ENCODE peak calls at places on chromosomes 12 and 14, in nine cellular contexts. O is bronchial epithelial cell, V is astrocyte, I is coronary artery, R is GM12865, C is foreskin fibroblast, B is OCI-LY7, G is IMR-90, S is WTC11. Y is an unnamed sample.

GRCh38 chr14:95349241-95349640 is 29.5 kb upstream of the CLMN start:
- DNase-seq in C (no peak), B (no peak), S (no peak), V (no peak), R (no peak), I (no peak), G (no peak), O (no peak), Y (no peak)

GRCh38 chr14:96135285-96135684 is 69.4 kb upstream of the BDKRB2 start:
- DNase-seq in R (no peak), S (no peak), O (no peak), C (no peak), V (peak), G (no peak), B (no peak), I (no peak), Y (no peak)

GRCh38 chr12:119994892-119995658 is 6.0 kb downstream of the BICDL1 start:
- DNase-seq in O (no peak), B (peak), V (no peak), S (no peak), I (no peak), C (no peak), G (no peak), R (no peak), Y (no peak)

GRCh38 chr14:52876311-52876710 is 74.5 kb downstream of the FERMT2 start:
- DNase-seq in S (no peak), O (no peak), B (no peak), G (peak), C (peak), R (no peak), I (no peak), V (peak), Y (no peak)

GRCh38 chr12:125135906-125136305 is 70.7 kb downstream of the AACS start:
- DNase-seq in S (no peak), O (no peak), G (no peak), B (no peak), I (no peak), V (no peak), R (no peak), C (no peak), Y (no peak)

GRCh38 chr12:109264095-109264942 is 44.8 kb downstream of the FOXN4 start:
- DNase-seq in R (peak), G (peak), S (peak), B (peak), O (peak), C (peak), V (peak), I (no peak), Y (peak)

GRCh38 chr14:56874375-56874774 is 64.1 kb upstream of the OTX2 start:
- DNase-seq in B (peak), O (peak), C (no peak), V (no peak), I (no peak), S (peak), R (peak), G (no peak), Y (no peak)

GRCh38 chr12:46459881-46460545 is 87.4 kb upstream of the SLC38A2 start:
- DNase-seq in C (no peak), I (no peak), R (peak), O (no peak), B (peak), S (no peak), V (no peak), G (no peak), Y (no peak)

GRCh38 chr14:32565256-32565655 is 236.2 kb downstream of the AKAP6 start:
- DNase-seq in B (no peak), R (no peak), C (no peak), O (no peak), S (no peak), I (no peak), V (no peak), G (no peak), Y (no peak)

DNA sequence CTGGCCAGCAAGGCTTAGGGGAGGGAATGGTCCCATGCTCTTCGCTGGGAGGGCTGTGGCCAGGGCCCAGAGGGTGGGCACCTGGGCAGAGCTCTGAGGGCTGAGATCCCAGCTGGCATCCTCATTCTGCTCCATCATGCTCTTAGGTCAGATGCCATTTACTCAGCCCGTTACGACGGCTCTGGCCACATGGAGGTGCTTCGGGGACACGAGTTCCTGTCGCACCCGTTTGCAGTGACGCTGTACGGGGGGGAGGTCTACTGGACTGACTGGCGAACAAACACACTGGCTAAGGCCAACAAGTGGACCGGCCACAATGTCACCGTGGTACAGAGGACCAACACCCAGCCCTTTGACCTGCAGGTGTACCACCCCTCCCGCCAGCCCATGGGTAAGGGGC is 30.8 kb upstream of the LRP1-AS start:
- DNase-seq in I (no peak), V (no peak), C (no peak), O (no peak), B (peak), S (no peak), R (no peak), G (no peak), Y (no peak)
- TF ChIP-seq CTCF in I (no peak), V (no peak), C (no peak), O (no peak), B (no peak), S (no peak), R (no peak), G (no peak), Y (no peak)

GRCh38 chr12:25960176-25960575 is 1.7 kb downstream of the RASSF8 start:
- DNase-seq in I (no peak), B (no peak), G (peak), S (no peak), R (no peak), O (no peak), V (no peak), C (peak), Y (no peak)
- TF ChIP-seq CTCF in I (no peak), B (no peak), G (peak), S (no peak), R (no peak), O (no peak), V (no peak), C (peak), Y (no peak)

GRCh38 chr14:38184132-38184531 is 23.6 kb upstream of the SSTR1 start:
- DNase-seq in S (no peak), B (no peak), I (no peak), R (no peak), C (no peak), V (no peak), O (no peak), G (no peak), Y (no peak)

GRCh38 chr14:38186217-38186616 is 21.5 kb upstream of the SSTR1 start:
- DNase-seq in G (no peak), I (no peak), O (no peak), S (no peak), C (no peak), V (no peak), R (no peak), B (no peak), Y (no peak)

GRCh38 chr14:38187475-38187874 is 20.2 kb upstream of the SSTR1 start:
- DNase-seq in B (no peak), V (no peak), G (no peak), C (no peak), O (peak), R (no peak), I (no peak), S (no peak), Y (no peak)

GRCh38 chr14:38189930-38190726 is 17.6 kb upstream of the SSTR1 start:
- DNase-seq in G (no peak), B (no peak), R (no peak), I (no peak), V (no peak), C (no peak), S (no peak), O (no peak), Y (no peak)

DNA sequence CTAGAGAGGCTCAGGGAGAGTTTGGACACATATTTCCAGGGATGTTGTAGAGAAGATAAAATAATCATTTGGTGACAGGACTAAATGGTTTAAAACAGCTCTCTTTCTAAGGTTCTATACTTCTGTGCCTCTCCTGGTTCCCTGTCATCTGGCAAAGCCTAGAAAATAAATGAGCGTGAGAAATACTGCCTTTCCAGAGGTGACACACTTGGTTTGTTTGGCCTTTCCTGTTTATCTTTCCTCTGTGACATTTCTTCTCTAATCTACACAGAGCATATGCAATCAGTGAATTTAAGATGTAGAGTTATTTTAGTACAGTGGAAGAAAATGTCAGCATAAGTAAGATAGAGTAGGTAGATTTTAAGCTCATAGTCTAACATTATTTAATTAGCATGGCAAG is 22.0 kb upstream of the SSTR1 start:
- DNase-seq in B (no peak), S (no peak), R (no peak), G (no peak), I (no peak), O (no peak), V (no peak), C (no peak), Y (no peak)
- TF ChIP-seq CTCF in B (no peak), S (no peak), R (no peak), G (no peak), I (no peak), O (no peak), V (no peak), C (no peak), Y (no peak)

GRCh38 chr12:114245555-114245954 is 160.4 kb downstream of the TBX5 start:
- DNase-seq in C (no peak), I (no peak), B (no peak), S (peak), O (no peak), G (no peak), V (no peak), R (no peak), Y (no peak)
- TF ChIP-seq CTCF in C (peak), I (no peak), B (no peak), S (no peak), O (no peak), G (no peak), V (no peak), R (no peak), Y (no peak)

Y was measured in GM06990.